ENCODE peak calls at places on chromosomes 5 and 9, in five cellular contexts. R is stomach, K is neural progenitor cell, O is retinal pigment epithelial cell, Y is IMR-90. X is an unnamed sample.

GRCh38 chr5:76544268-76544926 is 78.8 kb downstream of the F2RL2 start:
- DNase-seq in R (peak; percentile 76), K (peak; percentile 60), O (no peak), Y (peak; percentile 13), X (no peak)

GRCh38 chr5:15350614-15351013 is 149.4 kb upstream of the FBXL7 start:
- DNase-seq in R (no peak), K (no peak), O (no peak), Y (no peak), X (no peak)

GRCh38 chr5:35926389-35927051 is 11.9 kb downstream of the CAPSL start:
- DNase-seq in R (peak; percentile 28), K (peak; percentile 76), O (peak; percentile 2), Y (peak; percentile 50), X (no peak)

GRCh38 chr9:80679920-80680319 is 1009.4 kb downstream of the TLE1 start:
- DNase-seq in R (no peak), K (peak; percentile 10), O (no peak), Y (no peak), X (no peak)

GRCh38 chr5:154995679-154996078 is 17.9 kb upstream of the KIF4B start:
- DNase-seq in R (no peak), K (peak; percentile 58), O (no peak), Y (no peak), X (no peak)

GRCh38 chr9:91034521-91034920 is 232.9 kb downstream of the SYK start:
- DNase-seq in R (no peak), K (no peak), O (no peak), Y (no peak), X (no peak)

GRCh38 chr5:150522504-150523464 is 14.9 kb downstream of the NDST1 start:
- DNase-seq in R (no peak), K (no peak), O (no peak), Y (no peak), X (no peak)

GRCh38 chr5:134438268-134438622 is 26.6 kb upstream of the CDKN2AIPNL start:
- DNase-seq in R (no peak), K (no peak), O (peak; percentile 45), Y (peak; percentile 90), X (no peak)

GRCh38 chr5:149337746-149338145 is 7.6 kb upstream of the GRPEL2 start:
- DNase-seq in R (no peak), K (no peak), O (no peak), Y (no peak), X (no peak)

GRCh38 chr5:116573279-116573616 is 1.4 kb downstream of the SEMA6A start:
- DNase-seq in R (peak; percentile 36), K (peak; percentile 70), O (no peak), Y (no peak), X (no peak)

GRCh38 chr5:175796536-175797499 is 74.6 kb upstream of the CPLX2 start:
- DNase-seq in R (peak; percentile 80), K (peak; percentile 98), O (peak; percentile 33), Y (peak; percentile 74), X (peak; percentile 16)

GRCh38 chr5:172931001-172931536 is 28.2 kb upstream of the RPL26L1 start:
- DNase-seq in R (no peak), K (no peak), O (peak; percentile 97), Y (peak; percentile 97), X (peak; percentile 96)

GRCh38 chr5:153404747-153405146 is 85.7 kb upstream of the GRIA1 start:
- DNase-seq in R (no peak), K (peak; percentile 68), O (no peak), Y (no peak), X (no peak)

GRCh38 chr5:6393596-6394194 is 15.3 kb upstream of the MED10 start:
- DNase-seq in R (no peak), K (no peak), O (no peak), Y (no peak), X (no peak)

GRCh38 chr5:57834829-57835554 is 352.4 kb upstream of the ACTBL2 start:
- DNase-seq in R (no peak), K (peak; percentile 50), O (no peak), Y (peak; percentile 59), X (no peak)

GRCh38 chr9:112849363-112849922 is 41.2 kb downstream of the SLC46A2 start:
- DNase-seq in R (no peak), K (no peak), O (no peak), Y (no peak), X (no peak)

GRCh38 chr5:19608434-19608833 is 379.6 kb downstream of the CDH18 start:
- DNase-seq in R (no peak), K (no peak), O (no peak), Y (no peak), X (no peak)

GRCh38 chr9:14428781-14429230 is 114.9 kb upstream of the NFIB start:
- DNase-seq in R (peak; percentile 66), K (peak; percentile 91), O (no peak), Y (peak; percentile 69), X (peak; percentile 23)

GRCh38 chr5:159051431-159052281 is 48.1 kb downstream of the EBF1 start:
- DNase-seq in R (peak; percentile 40), K (peak; percentile 79), O (no peak), Y (no peak), X (no peak)

GRCh38 chr9:96883922-96884321 is 29.6 kb upstream of the ZNF782 start:
- DNase-seq in R (no peak), K (no peak), O (no peak), Y (no peak), X (no peak)

GRCh38 chr5:130158036-130158435 is 253.8 kb downstream of the CHSY3 start:
- DNase-seq in R (no peak), K (no peak), O (no peak), Y (no peak), X (no peak)

GRCh38 chr5:133511653-133512235 is 100.6 kb downstream of the FSTL4 start:
- DNase-seq in R (no peak), K (no peak), O (no peak), Y (no peak), X (no peak)

GRCh38 chr9:123473226-123473625 is 117.2 kb downstream of the CRB2 start:
- DNase-seq in R (no peak), K (peak; percentile 36), O (no peak), Y (no peak), X (no peak)

GRCh38 chr5:39541920-39542319 is 117.1 kb upstream of the DAB2 start:
- DNase-seq in R (no peak), K (no peak), O (no peak), Y (peak; percentile 17), X (no peak)

GRCh38 chr5:15604986-15605385 is 105.0 kb downstream of the FBXL7 start:
- DNase-seq in R (no peak), K (no peak), O (no peak), Y (peak; percentile 12), X (no peak)

GRCh38 chr5:58924306-58924705 is 341.4 kb downstream of the RAB3C start:
- DNase-seq in R (no peak), K (peak; percentile 49), O (no peak), Y (no peak), X (no peak)

GRCh38 chr5:54985301-54986268 is at the start of gene ESM1:
- DNase-seq in R (no peak), K (no peak), O (no peak), Y (peak; percentile 87), X (peak; percentile 25)

GRCh38 chr9:93908591-93909241 is 46.4 kb downstream of the BARX1 start:
- DNase-seq in R (peak; percentile 29), K (no peak), O (no peak), Y (no peak), X (no peak)

GRCh38 chr5:56481147-56481997 is 248.2 kb upstream of the ANKRD55 start:
- DNase-seq in R (peak; percentile 46), K (peak; percentile 59), O (no peak), Y (peak; percentile 54), X (no peak)

GRCh38 chr5:73906277-73906676 is 280.3 kb downstream of the ARHGEF28 start:
- DNase-seq in R (no peak), K (no peak), O (no peak), Y (no peak), X (no peak)
- TF ChIP-seq CTCF in R (no peak), K (no peak), O (no peak), Y (no peak), X (no peak)

DNA sequence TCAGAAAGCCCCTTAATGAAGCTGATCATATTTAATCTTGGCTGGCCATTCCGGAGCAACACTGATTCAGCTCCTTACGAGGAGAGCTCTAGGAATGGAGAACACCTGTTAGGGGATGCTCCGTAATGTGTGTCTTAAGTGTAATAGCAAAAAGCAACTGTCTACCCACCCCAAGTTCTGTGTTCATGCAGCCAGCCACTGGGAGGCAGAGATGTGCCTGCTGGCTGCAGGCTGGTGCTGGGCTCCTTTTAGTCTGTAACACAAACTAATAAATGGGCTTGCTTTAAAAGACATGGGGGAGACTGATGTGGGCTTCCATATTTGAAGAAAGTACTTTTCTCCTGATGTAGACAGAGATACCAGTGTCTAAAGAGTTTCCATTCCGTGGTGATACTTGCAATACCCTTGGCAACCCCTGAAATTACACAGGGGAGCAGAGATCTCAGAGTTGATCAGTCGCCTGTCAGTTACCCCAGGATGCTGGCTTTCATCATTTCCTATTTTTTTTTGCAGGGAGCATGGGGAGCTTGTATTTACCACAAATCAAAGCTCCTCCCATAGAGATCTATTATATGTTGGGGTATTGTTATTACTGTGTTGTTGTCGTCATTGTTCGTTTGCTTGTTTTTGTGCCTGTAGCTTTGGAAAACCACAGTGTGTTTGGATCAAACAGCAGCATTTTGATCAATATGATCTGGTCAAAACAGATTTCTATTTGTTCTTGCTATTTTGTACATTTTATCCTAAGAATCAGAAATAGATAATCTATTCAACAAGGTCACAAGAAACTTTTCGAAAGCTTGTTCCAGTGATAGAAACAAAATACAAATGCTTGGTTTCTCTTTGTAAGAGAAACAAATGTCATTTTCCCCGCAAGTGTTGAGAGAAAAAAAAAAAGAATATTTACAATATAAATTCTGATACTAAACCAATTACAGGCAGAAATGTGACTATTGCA is 65.8 kb downstream of the MTX3 start:
- DNase-seq in R (no peak), K (peak; percentile 65), O (no peak), Y (peak; percentile 41), X (no peak)
- TF ChIP-seq CTCF in R (no peak), K (peak; percentile 62), O (peak; percentile 33), Y (peak; percentile 46), X (peak; percentile 22)

GRCh38 chr5:91383027-91383955 is at the start of gene ARRDC3:
- DNase-seq in R (peak; percentile 98), K (peak; percentile 98), O (peak; percentile 84), Y (peak; percentile 94), X (peak; percentile 82)
- TF ChIP-seq CTCF in R (no peak), K (no peak), O (no peak), Y (no peak), X (no peak)

GRCh38 chr5:138438724-138439536 is at the start of gene REEP2:
- DNase-seq in R (peak; percentile 55), K (peak; percentile 96), O (no peak), Y (peak; percentile 47), X (no peak)
- TF ChIP-seq CTCF in R (no peak), K (no peak), O (no peak), Y (no peak), X (no peak)

DNA sequence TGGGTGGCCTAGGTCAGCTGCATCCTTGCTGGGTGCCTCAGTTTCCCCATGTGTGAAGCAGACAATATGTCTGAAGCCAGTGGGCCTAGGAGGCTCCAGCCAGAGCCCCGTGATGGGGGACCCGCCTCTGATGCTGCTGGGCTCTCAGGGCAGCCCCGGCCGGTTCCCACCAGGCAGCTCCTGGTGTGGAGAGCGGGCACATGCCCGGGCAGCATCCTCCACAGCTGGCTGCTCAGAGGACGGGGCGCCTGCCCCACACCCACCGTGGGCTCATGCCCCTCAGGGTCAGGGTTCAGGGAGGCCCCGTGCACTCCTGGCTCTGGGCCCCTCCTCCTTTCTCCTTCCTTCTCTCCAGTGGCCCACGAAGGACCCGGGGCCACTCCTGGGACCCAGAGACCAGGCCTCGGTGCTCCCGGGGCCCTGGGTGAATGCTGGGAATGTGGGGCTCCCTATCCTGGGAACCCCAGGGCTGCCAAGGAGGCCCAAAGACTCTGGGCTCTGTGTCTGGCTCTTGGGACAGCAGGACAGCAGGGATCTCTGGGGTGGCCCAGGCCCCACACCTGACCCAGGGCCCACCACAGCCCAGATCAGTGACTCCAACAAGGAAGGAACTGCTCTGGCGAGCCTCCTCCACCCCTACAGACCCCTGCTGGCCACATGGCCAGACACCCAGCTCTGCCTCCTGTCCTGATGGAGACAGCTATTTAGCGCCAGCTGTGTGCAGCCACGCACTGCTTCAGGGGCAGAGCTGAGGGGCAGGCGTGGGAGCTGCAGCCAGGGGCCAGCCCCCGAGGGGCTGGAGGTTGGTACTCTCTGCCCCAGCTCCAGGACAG is 39.5 kb upstream of the EGFL7 start:
- DNase-seq in R (no peak), K (no peak), O (no peak), Y (no peak), X (no peak)
- TF ChIP-seq CTCF in R (no peak), K (no peak), O (no peak), Y (no peak), X (peak; percentile 5)

X was measured in kidney epithelial cell.